ENCODE peak calls at places on chromosomes 11 and 22, in six cellular contexts. G is HuH-7; U is GM12892; L is substantia nigra; M is HT1080; B is stimulated activated CD4-positive, alpha-beta T cell treated with anti-CD3 and anti-CD28 coated beads, Interleukin-15, amount 100 ng/mL, for 24 hours. A is an unnamed sample.
A peak's percentile ranks its signal among the peaks of the same experiment; 100 is the strongest.

GRCh38 chr11:122797651-122798050 is 40.6 kb upstream of the CRTAM start:
- DNase-seq in U (no peak), B (no peak), L (no peak), G (no peak), M (no peak), A (no peak)

GRCh38 chr11:33310720-33311500 is 53.7 kb downstream of the HIPK3 start:
- DNase-seq in G (no peak), M (peak; percentile 35), U (no peak), L (no peak), B (no peak), A (no peak)

GRCh38 chr11:17230867-17231851 is 23.4 kb upstream of the PIK3C2A start:
- DNase-seq in G (no peak), B (peak; percentile 62), M (no peak), L (no peak), U (no peak), A (no peak)

GRCh38 chr11:2582436-2582931 is 117.3 kb downstream of the KCNQ1OT1 start:
- DNase-seq in B (peak; percentile 0), M (no peak), L (no peak), U (no peak), G (no peak), A (no peak)

GRCh38 chr22:45688606-45689080 is 17.0 kb downstream of the ATXN10 start:
- DNase-seq in G (no peak), B (no peak), L (no peak), U (no peak), M (peak; percentile 88), A (peak; percentile 73)

GRCh38 chr11:17405232-17406005 is 17.0 kb upstream of the KCNJ11 start:
- DNase-seq in U (no peak), B (no peak), M (peak; percentile 42), L (peak; percentile 8), G (peak; percentile 37), A (no peak)

GRCh38 chr22:44274918-44275665 is 37.7 kb downstream of the SHISAL1 start:
- DNase-seq in L (no peak), G (no peak), B (no peak), M (no peak), U (no peak), A (no peak)

GRCh38 chr11:65014146-65014960 is at the start of gene ARL2:
- DNase-seq in B (peak; percentile 72), G (peak; percentile 84), U (peak; percentile 98), M (no peak), L (no peak), A (no peak)

GRCh38 chr11:44814881-44815592 is 88.3 kb downstream of the TSPAN18 start:
- DNase-seq in L (no peak), M (no peak), U (no peak), G (no peak), B (no peak), A (no peak)

GRCh38 chr22:48666620-48667019 is 1161.1 kb downstream of the BRD1 start:
- DNase-seq in M (no peak), L (no peak), B (no peak), G (no peak), U (no peak), A (no peak)

GRCh38 chr11:13214276-13214865 is 63.2 kb upstream of the BMAL1 start:
- DNase-seq in B (no peak), U (no peak), M (no peak), L (no peak), G (no peak), A (no peak)

GRCh38 chr22:23840026-23840425 is 1.2 kb upstream of the DERL3 start:
- DNase-seq in M (peak; percentile 10), B (no peak), U (no peak), G (no peak), L (no peak), A (no peak)

GRCh38 chr11:1468473-1469066 is 18.0 kb downstream of the MOB2 start:
- DNase-seq in M (no peak), B (no peak), G (no peak), L (no peak), U (no peak), A (no peak)

GRCh38 chr11:30741039-30741550 is 154.9 kb upstream of the MPPED2 start:
- DNase-seq in G (no peak), B (no peak), U (no peak), L (no peak), M (peak; percentile 54), A (peak; percentile 11)

GRCh38 chr11:115272925-115273324 is 231.3 kb downstream of the CADM1 start:
- DNase-seq in G (no peak), M (no peak), L (no peak), U (no peak), B (no peak), A (no peak)

GRCh38 chr11:70505761-70506657 is 107.7 kb downstream of the CTTN start:
- DNase-seq in G (no peak), B (no peak), L (no peak), U (no peak), M (no peak), A (no peak)

GRCh38 chr11:131503017-131503416 is 132.6 kb downstream of the NTM start:
- DNase-seq in U (no peak), G (no peak), M (no peak), L (no peak), B (no peak), A (no peak)

GRCh38 chr11:129620705-129621104 is 194.9 kb upstream of the TMEM45B start:
- DNase-seq in M (peak; percentile 29), G (no peak), U (no peak), B (no peak), L (no peak), A (no peak)

GRCh38 chr11:117437791-117438130 is 110.1 kb downstream of the CEP164 start:
- DNase-seq in M (no peak), G (no peak), U (no peak), B (no peak), L (no peak), A (no peak)

GRCh38 chr22:46390652-46391301 is 55.3 kb downstream of the TRMU start:
- DNase-seq in G (no peak), L (no peak), M (no peak), U (no peak), B (no peak), A (peak; percentile 6)